ENCODE peak calls at places on chromosomes 4 and X, in nine cellular contexts. X, H, I, J, D, E, A, O and B are unnamed samples.
A peak's percentile ranks its signal among the peaks of the same experiment; 100 is the strongest.

GRCh38 chrX:10679387-10679786 is 59.0 kb upstream of the MID1 start:
- DNase-seq in X (no peak), H (no peak), I (no peak), J (no peak), D (no peak), E (no peak), A (no peak), O (no peak), B (no peak)

GRCh38 chrX:13101439-13102139 is 57.2 kb upstream of the FAM9C start:
- DNase-seq in X (no peak), H (peak; percentile 83), I (peak; percentile 78), J (no peak), D (no peak), E (peak; percentile 90), A (peak; percentile 76), O (peak; percentile 62), B (peak; percentile 80)

GRCh38 chrX:20244936-20245335 is 21.8 kb downstream of the RPS6KA3 start:
- DNase-seq in X (no peak), H (no peak), I (peak; percentile 47), J (no peak), D (no peak), E (peak; percentile 41), A (no peak), O (peak; percentile 28), B (no peak)

GRCh38 chrX:31420711-31421151 is 348.9 kb upstream of the FTHL17 start:
- DNase-seq in X (no peak), H (no peak), I (no peak), J (no peak), D (no peak), E (peak; percentile 10), A (no peak), O (no peak), B (no peak)

GRCh38 chr4:125735107-125735506 is 420.4 kb downstream of the FAT4 start:
- DNase-seq in X (no peak), H (peak; percentile 68), I (peak; percentile 72), J (peak; percentile 54), D (no peak), E (peak; percentile 95), A (no peak), O (peak; percentile 21), B (peak; percentile 97)

GRCh38 chr4:98994474-98995182 is 893 bp upstream of the METAP1 start:
- DNase-seq in X (no peak), H (no peak), I (no peak), J (peak; percentile 35), D (no peak), E (peak; percentile 4), A (no peak), O (no peak), B (no peak)

GRCh38 chr4:179415016-179415841 is 1973.0 kb upstream of the AGA start:
- DNase-seq in X (no peak), H (no peak), I (no peak), J (no peak), D (no peak), E (peak; percentile 66), A (no peak), O (no peak), B (peak; percentile 25)

GRCh38 chr4:82710202-82710929 is 88.2 kb downstream of the SCD5 start:
- DNase-seq in X (no peak), H (no peak), I (no peak), J (peak; percentile 18), D (peak; percentile 23), E (no peak), A (no peak), O (no peak), B (no peak)

GRCh38 chr4:15656038-15656470 is 897 bp upstream of the FBXL5 start:
- DNase-seq in X (no peak), H (no peak), I (no peak), J (peak; percentile 13), D (peak; percentile 35), E (peak; percentile 12), A (peak; percentile 53), O (peak; percentile 54), B (no peak)

GRCh38 chr4:89117115-89117514 is 5.8 kb downstream of the TIGD2 start:
- DNase-seq in X (no peak), H (no peak), I (no peak), J (no peak), D (no peak), E (no peak), A (no peak), O (no peak), B (no peak)

GRCh38 chrX:19342331-19342906 is 1.3 kb upstream of the PDHA1 start:
- DNase-seq in X (no peak), H (no peak), I (no peak), J (no peak), D (no peak), E (no peak), A (no peak), O (no peak), B (no peak)

GRCh38 chrX:51837926-51838325 is 55.5 kb upstream of the MAGED1 start:
- DNase-seq in X (no peak), H (peak; percentile 66), I (no peak), J (no peak), D (no peak), E (peak; percentile 29), A (no peak), O (peak; percentile 80), B (peak; percentile 43)

GRCh38 chr4:177263818-177264217 is 45.9 kb upstream of the NEIL3 start:
- DNase-seq in X (no peak), H (no peak), I (no peak), J (no peak), D (no peak), E (no peak), A (no peak), O (no peak), B (no peak)

GRCh38 chrX:44731160-44731559 is 112.7 kb upstream of the DUSP21 start:
- DNase-seq in X (no peak), H (no peak), I (no peak), J (no peak), D (no peak), E (no peak), A (no peak), O (no peak), B (no peak)

GRCh38 chr4:128322311-128322710 is 34.7 kb upstream of the PGRMC2 start:
- DNase-seq in X (no peak), H (no peak), I (no peak), J (no peak), D (no peak), E (peak; percentile 61), A (no peak), O (no peak), B (no peak)

GRCh38 chrX:151722241-151722846 is 6.5 kb downstream of the FATE1 start:
- DNase-seq in X (no peak), H (no peak), I (no peak), J (peak; percentile 72), D (no peak), E (no peak), A (no peak), O (no peak), B (no peak)

GRCh38 chr4:145808848-145809512 is 129.0 kb downstream of the C4orf51 start:
- DNase-seq in X (no peak), H (no peak), I (no peak), J (no peak), D (no peak), E (no peak), A (no peak), O (no peak), B (no peak)

GRCh38 chrX:106791495-106791894 is 11.0 kb upstream of the TBC1D8B start:
- DNase-seq in X (peak; percentile 21), H (no peak), I (no peak), J (no peak), D (no peak), E (no peak), A (no peak), O (no peak), B (no peak)

GRCh38 chr4:113738251-113738650 is 23.3 kb downstream of the CAMK2D start:
- DNase-seq in X (no peak), H (no peak), I (no peak), J (no peak), D (no peak), E (peak; percentile 83), A (no peak), O (no peak), B (no peak)

GRCh38 chrX:31355206-31355955 is 283.5 kb upstream of the FTHL17 start:
- DNase-seq in X (no peak), H (no peak), I (no peak), J (no peak), D (no peak), E (no peak), A (no peak), O (no peak), B (no peak)

DNA sequence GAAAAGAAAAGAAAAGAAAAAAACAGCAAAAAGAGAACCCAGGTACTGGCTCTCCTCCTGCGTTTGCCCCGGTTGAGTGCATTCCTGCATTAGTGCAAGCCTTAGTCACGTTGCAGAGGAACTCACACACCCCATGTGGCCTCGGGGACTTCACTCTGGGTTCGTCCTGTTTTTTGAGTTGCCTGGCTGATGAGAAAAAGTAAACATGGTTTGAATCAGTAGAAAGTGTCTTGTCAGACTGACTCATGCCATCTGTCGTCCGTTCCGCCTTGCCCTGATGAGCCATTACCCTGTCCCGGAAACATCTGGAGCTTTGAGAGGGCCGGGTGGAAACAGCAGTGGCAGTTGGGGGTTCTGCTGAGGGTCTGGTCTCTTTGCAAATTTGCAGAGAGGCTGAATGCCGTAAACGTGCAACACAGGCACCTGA is 16.3 kb downstream of the CD99 start:
- DNase-seq in X (no peak), H (peak; percentile 77), I (peak; percentile 98), J (peak; percentile 61), D (peak; percentile 61), E (peak; percentile 70), A (peak; percentile 79), O (peak; percentile 65), B (no peak)
- H3K4me3 ChIP-seq in X (no peak overlapping the region), H (no peak overlapping the region), I (no peak overlapping the region), J (no peak overlapping the region), D (no peak overlapping the region), E (no peak overlapping the region), A (no peak overlapping the region), O (no peak overlapping the region), B (no peak overlapping the region)

GRCh38 chr4:147157860-147158701 is 212.4 kb upstream of the TTC29 start:
- DNase-seq in X (no peak), H (no peak), I (peak; percentile 16), J (peak; percentile 78), D (no peak), E (peak; percentile 35), A (peak; percentile 46), O (peak; percentile 27), B (peak; percentile 60)
- H3K4me3 ChIP-seq in X (no peak overlapping the region), H (peak overlapping the region; percentile 52), I (peak overlapping the region; percentile 38), J (peak overlapping the region; percentile 49), D (peak overlapping the region; percentile 27), E (peak overlapping the region; percentile 62), A (peak overlapping the region; percentile 5), O (peak overlapping the region; percentile 13), B (peak overlapping the region; percentile 56)

DNA sequence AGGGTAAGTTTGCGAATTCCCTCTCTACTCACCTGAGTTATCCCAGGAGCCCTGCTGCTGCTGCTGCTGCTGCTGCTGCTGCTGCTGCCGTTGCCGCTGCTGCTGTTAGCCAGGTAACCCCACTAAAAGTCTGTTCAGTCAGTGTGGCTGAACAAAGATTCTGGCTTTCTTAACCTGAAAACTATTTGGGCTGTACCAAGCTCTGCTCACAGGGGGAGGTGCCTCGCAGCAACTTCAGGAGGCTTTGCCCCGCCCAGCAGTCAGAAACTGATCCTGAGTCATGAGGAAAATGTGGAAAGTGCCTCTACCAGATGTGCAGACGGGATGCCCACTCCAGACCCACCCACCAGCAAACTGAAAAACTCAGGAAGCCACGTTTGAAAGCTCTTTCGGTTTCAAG is at the start of gene CAPN6:
- DNase-seq in X (peak; percentile 42), H (no peak), I (no peak), J (peak; percentile 77), D (peak; percentile 16), E (peak; percentile 4), A (peak; percentile 44), O (peak; percentile 13), B (no peak)
- H3K4me3 ChIP-seq in X (peak within 1 kb of the TSS; percentile 11), H (no peak within 1 kb of the TSS), I (no peak within 1 kb of the TSS), J (peak within 1 kb of the TSS; percentile 59), D (peak within 1 kb of the TSS; percentile 9), E (no peak within 1 kb of the TSS), A (no peak within 1 kb of the TSS), O (no peak within 1 kb of the TSS), B (no peak within 1 kb of the TSS)

GRCh38 chrX:134546187-134546586 is 86.2 kb downstream of the HPRT1 start:
- DNase-seq in X (no peak), H (peak; percentile 42), I (no peak), J (no peak), D (no peak), E (no peak), A (no peak), O (no peak), B (no peak)
- H3K4me3 ChIP-seq in X (no peak overlapping the region), H (no peak overlapping the region), I (no peak overlapping the region), J (no peak overlapping the region), D (no peak overlapping the region), E (no peak overlapping the region), A (no peak overlapping the region), O (peak overlapping the region; percentile 67), B (no peak overlapping the region)